ENCODE peak calls at places on chromosomes 3 and 15, in four cellular contexts. L is thoracic aorta, C is psoas muscle, N is astrocyte of the spinal cord. A is an unnamed sample.

GRCh38 chr3:161163297-161163696 is 57.8 kb upstream of the NMD3 start:
- DNase-seq in L (no peak), C (no peak), N (peak), A (peak)

GRCh38 chr3:69181592-69182211 is 59.3 kb upstream of the LMOD3 start:
- DNase-seq in L (no peak), C (no peak), N (peak), A (peak)

GRCh38 chr15:78415284-78415683 is 22.7 kb upstream of the IREB2 start:
- DNase-seq in L (no peak), C (no peak), N (peak), A (peak)

GRCh38 chr3:136583823-136584222 is 168.4 kb downstream of the STAG1 start:
- DNase-seq in L (no peak), C (no peak), N (no peak), A (no peak)

GRCh38 chr3:37174532-37175126 is at the start of gene LRRFIP2:
- DNase-seq in L (no peak), C (no peak), N (peak), A (peak)

GRCh38 chr3:69445498-69445897 is 59.6 kb upstream of the FRMD4B start:
- DNase-seq in L (no peak), C (no peak), N (no peak), A (no peak)

GRCh38 chr3:49966233-49966942 is 26.4 kb downstream of the RBM6 start:
- DNase-seq in L (no peak), C (no peak), N (no peak), A (no peak)

GRCh38 chr15:80970018-80970657 is 19.5 kb downstream of the MESD start:
- DNase-seq in L (no peak), C (peak), N (peak), A (peak)

GRCh38 chr15:61835029-61835428 is 225.2 kb downstream of the VPS13C start:
- DNase-seq in L (no peak), C (no peak), N (no peak), A (no peak)

GRCh38 chr15:39239562-39239961 is 341.3 kb upstream of the THBS1 start:
- DNase-seq in L (no peak), C (no peak), N (peak), A (no peak)

GRCh38 chr3:194871143-194871863 is 185.6 kb downstream of the FAM43A start:
- DNase-seq in L (no peak), C (peak), N (peak), A (peak)

GRCh38 chr3:18423401-18424212 is 1.5 kb downstream of the SATB1 start:
- DNase-seq in L (no peak), C (peak), N (peak), A (peak)

GRCh38 chr3:146817705-146818104 is 212.6 kb upstream of the PLSCR5 start:
- DNase-seq in L (no peak), C (no peak), N (peak), A (peak)

GRCh38 chr15:59997070-59997701 is 6.9 kb upstream of the FOXB1 start:
- DNase-seq in L (no peak), C (no peak), N (no peak), A (no peak)

DNA sequence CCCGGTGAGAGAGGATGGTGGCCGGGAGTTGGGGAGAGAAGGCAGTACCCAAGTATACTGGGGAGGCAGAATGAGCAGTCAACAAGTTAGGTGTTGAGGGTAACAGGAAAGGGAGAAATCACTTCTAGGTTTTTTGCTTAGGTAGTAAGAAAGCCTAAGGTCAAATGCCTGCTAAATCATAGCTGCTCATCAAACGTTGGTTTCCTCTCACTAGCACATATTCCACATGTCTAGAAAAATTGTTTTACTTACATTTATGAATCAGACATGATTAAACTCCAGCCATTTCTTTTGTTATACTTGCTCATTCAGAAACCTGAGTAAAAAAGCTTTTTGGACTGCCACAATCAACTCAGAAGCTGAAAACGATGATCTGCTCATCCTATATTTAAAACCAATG is 40.3 kb downstream of the SLC9A9 start:
- DNase-seq in L (no peak), C (no peak), N (no peak), A (no peak)
- H3K4me3 ChIP-seq in L (no peak), C (no peak), N (no peak), A (no peak)

GRCh38 chr15:101294731-101295606 is at the start of gene SNRPA1:
- DNase-seq in L (peak), C (peak), N (peak), A (peak)

GRCh38 chr15:101293122-101293521 is 1.9 kb downstream of the SNRPA1 start:
- DNase-seq in L (no peak), C (no peak), N (no peak), A (no peak)

GRCh38 chr15:101295607-101296225 is 668 bp upstream of the SNRPA1 start:
- DNase-seq in L (no peak), C (no peak), N (peak), A (peak)

GRCh38 chr15:101296418-101297405 is 1.7 kb upstream of the SNRPA1 start:
- DNase-seq in L (no peak), C (no peak), N (peak), A (peak)
- H3K4me3 ChIP-seq in L (no peak), C (peak), N (no peak), A (no peak)

DNA sequence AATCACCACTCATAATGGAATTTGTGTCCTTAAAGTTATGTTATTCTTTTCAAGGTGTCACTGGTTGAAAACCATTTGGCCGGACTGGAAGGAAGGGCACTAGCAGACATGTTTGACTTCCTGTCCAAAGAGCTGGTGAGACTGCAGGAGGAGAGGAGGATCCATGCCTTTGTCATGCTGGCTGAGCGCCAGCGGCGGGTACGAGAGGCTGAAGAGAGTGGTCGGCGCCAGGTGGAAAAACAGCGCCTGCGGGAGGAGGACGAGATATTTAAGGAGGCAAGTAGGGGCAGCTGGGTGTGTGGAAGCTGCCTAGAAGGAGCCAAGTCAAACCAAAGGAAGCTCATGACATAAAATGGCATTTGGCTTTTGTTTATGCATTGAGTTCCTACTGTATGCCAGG is 38.0 kb upstream of the NR1I2 start:
- DNase-seq in L (no peak), C (no peak), N (no peak), A (no peak)
- H3K4me3 ChIP-seq in L (no peak), C (no peak), N (no peak), A (no peak)

GRCh38 chr15:89167267-89168176 is 53.9 kb downstream of the RLBP1 start:
- DNase-seq in L (peak), C (peak), N (peak), A (peak)
- H3K4me3 ChIP-seq in L (no peak), C (no peak), N (no peak), A (no peak)

GRCh38 chr15:56353119-56353518 is 12.1 kb upstream of the TEX9 start:
- DNase-seq in L (no peak), C (no peak), N (no peak), A (peak)

GRCh38 chr15:56351362-56351761 is 13.9 kb upstream of the TEX9 start:
- DNase-seq in L (no peak), C (no peak), N (no peak), A (no peak)

GRCh38 chr15:56351957-56352506 is 13.2 kb upstream of the TEX9 start:
- DNase-seq in L (no peak), C (no peak), N (no peak), A (no peak)

GRCh38 chr15:56346414-56346813 is 18.8 kb upstream of the TEX9 start:
- DNase-seq in L (no peak), C (no peak), N (no peak), A (no peak)

GRCh38 chr15:56349554-56349953 is 15.7 kb upstream of the TEX9 start:
- DNase-seq in L (no peak), C (no peak), N (no peak), A (no peak)
- H3K4me3 ChIP-seq in L (no peak), C (no peak), N (no peak), A (no peak)

GRCh38 chr3:197562398-197563251 is 6.9 kb upstream of the BDH1 start:
- DNase-seq in L (no peak), C (no peak), N (no peak), A (no peak)

GRCh38 chr3:197558000-197558399 is 2.2 kb upstream of the BDH1 start:
- DNase-seq in L (no peak), C (no peak), N (no peak), A (no peak)

GRCh38 chr3:197555281-197556261 is at the start of gene BDH1:
- DNase-seq in L (no peak), C (peak), N (no peak), A (no peak)

GRCh38 chr3:197561926-197562325 is 6.2 kb upstream of the BDH1 start:
- DNase-seq in L (no peak), C (no peak), N (no peak), A (no peak)

GRCh38 chr3:197559662-197560061 is 3.9 kb upstream of the BDH1 start:
- DNase-seq in L (no peak), C (no peak), N (no peak), A (no peak)
- H3K4me3 ChIP-seq in L (no peak), C (no peak), N (no peak), A (no peak)

DNA sequence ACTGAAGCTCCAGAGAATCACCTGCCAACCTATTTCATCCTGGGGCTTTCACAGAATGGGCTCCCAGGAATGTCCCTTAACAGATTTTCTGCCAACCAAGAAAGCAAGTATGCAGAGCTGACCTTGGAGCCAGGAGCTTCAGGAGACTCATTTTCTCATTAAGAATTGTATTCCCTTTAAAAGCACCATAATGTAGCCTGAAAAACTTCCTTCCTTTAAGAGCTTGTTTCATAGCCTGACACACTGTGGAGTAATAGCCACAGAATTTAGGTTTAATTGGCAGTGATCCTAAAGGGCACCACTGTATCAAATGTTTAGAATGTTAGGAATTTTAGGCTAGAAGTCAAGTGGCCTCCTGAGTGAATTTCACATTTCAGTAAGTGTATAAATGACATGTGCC is 309.8 kb downstream of the GBE1 start:
- DNase-seq in L (no peak), C (no peak), N (peak), A (peak)
- H3K4me3 ChIP-seq in L (no peak), C (no peak), N (no peak), A (no peak)

A was measured in fibroblast of pulmonary artery.